ENCODE peak calls at places on chromosomes 7 and 10, in ten cellular contexts. K is fibroblast of mammary gland, F is MM.1S, H is GM10248, U is psoas muscle, I is body of pancreas, R is cardiac muscle cell, C is osteocyte, J is RWPE2, T is Panc1. D is an unnamed sample.

GRCh38 chr10:118957966-118958365 is 71.5 kb upstream of the NANOS1 start:
- DNase-seq in K (no peak), F (no peak), H (no peak), U (no peak), I (no peak), R (no peak), C (peak; percentile 57), J (no peak), T (no peak), D (no peak)

GRCh38 chr10:310976-311639 is 175.9 kb downstream of the ZMYND11 start:
- DNase-seq in K (peak; percentile 65), F (no peak), H (no peak), U (no peak), I (no peak), R (peak; percentile 26), C (peak; percentile 75), J (no peak), T (no peak), D (no peak)

GRCh38 chr7:69130421-69130820 is 467.9 kb upstream of the AUTS2 start:
- DNase-seq in K (no peak), F (no peak), H (no peak), U (no peak), I (no peak), R (no peak), C (no peak), J (no peak), T (no peak), D (no peak)

GRCh38 chr7:130369110-130369711 is 11.1 kb upstream of the CPA1 start:
- DNase-seq in K (peak; percentile 87), F (no peak), H (no peak), U (no peak), I (peak; percentile 34), R (peak; percentile 97), C (no peak), J (no peak), T (no peak), D (no peak)

GRCh38 chr10:125629758-125630376 is 53.1 kb downstream of the TEX36 start:
- DNase-seq in K (peak; percentile 42), F (peak; percentile 27), H (peak; percentile 41), U (no peak), I (no peak), R (peak; percentile 37), C (no peak), J (no peak), T (peak; percentile 24), D (no peak)

GRCh38 chr7:102248456-102249395 is 37.9 kb upstream of the SH2B2 start:
- DNase-seq in K (no peak), F (no peak), H (no peak), U (no peak), I (no peak), R (no peak), C (no peak), J (no peak), T (no peak), D (no peak)

GRCh38 chr7:20021834-20022233 is 195.3 kb downstream of the MACC1 start:
- DNase-seq in K (no peak), F (peak; percentile 72), H (no peak), U (no peak), I (no peak), R (no peak), C (no peak), J (no peak), T (no peak), D (no peak)

GRCh38 chr10:69268761-69269416 is 9.4 kb upstream of the HK1 start:
- DNase-seq in K (peak; percentile 68), F (no peak), H (no peak), U (no peak), I (no peak), R (peak; percentile 39), C (no peak), J (no peak), T (no peak), D (no peak)

GRCh38 chr7:120539321-120539720 is 266.3 kb downstream of the KCND2 start:
- DNase-seq in K (peak; percentile 62), F (no peak), H (no peak), U (no peak), I (no peak), R (no peak), C (no peak), J (no peak), T (no peak), D (no peak)

GRCh38 chr7:76424413-76425111 is at the start of gene ZP3:
- DNase-seq in K (no peak), F (peak; percentile 87), H (no peak), U (no peak), I (no peak), R (no peak), C (no peak), J (no peak), T (no peak), D (no peak)

GRCh38 chr10:47438857-47439474 is 44.9 kb downstream of the ANXA8 start:
- DNase-seq in K (peak; percentile 64), F (no peak), H (no peak), U (no peak), I (peak; percentile 73), R (peak; percentile 83), C (peak; percentile 46), J (peak; percentile 51), T (no peak), D (peak; percentile 55)

GRCh38 chr10:103678104-103678526 is 177.3 kb downstream of the SH3PXD2A start:
- DNase-seq in K (peak; percentile 99), F (peak; percentile 92), H (peak; percentile 93), U (peak; percentile 79), I (peak; percentile 42), R (peak; percentile 99), C (peak; percentile 94), J (no peak), T (no peak), D (peak; percentile 87)

GRCh38 chr7:74178632-74179031 is 4.5 kb downstream of the EIF4H start:
- DNase-seq in K (peak; percentile 63), F (no peak), H (no peak), U (no peak), I (no peak), R (peak; percentile 48), C (no peak), J (no peak), T (no peak), D (no peak)

GRCh38 chr10:80938920-80939319 is 401.2 kb downstream of the SH2D4B start:
- DNase-seq in K (no peak), F (no peak), H (no peak), U (no peak), I (no peak), R (no peak), C (no peak), J (no peak), T (no peak), D (no peak)

GRCh38 chr10:46325021-46325420 is 38.2 kb downstream of the ANTXRL start:
- DNase-seq in K (no peak), F (no peak), H (no peak), U (no peak), I (no peak), R (peak; percentile 10), C (no peak), J (no peak), T (no peak), D (no peak)

GRCh38 chr10:76049581-76050290 is 618.3 kb downstream of the LRMDA start:
- DNase-seq in K (peak; percentile 31), F (no peak), H (no peak), U (no peak), I (no peak), R (no peak), C (no peak), J (no peak), T (no peak), D (no peak)

GRCh38 chr10:50574932-50575331 is 48.8 kb downstream of the SGMS1 start:
- DNase-seq in K (no peak), F (no peak), H (no peak), U (no peak), I (no peak), R (no peak), C (no peak), J (no peak), T (no peak), D (no peak)

GRCh38 chr7:2619120-2619519 is 12.7 kb upstream of the TTYH3 start:
- DNase-seq in K (peak; percentile 74), F (no peak), H (no peak), U (no peak), I (no peak), R (no peak), C (no peak), J (no peak), T (no peak), D (no peak)

GRCh38 chr7:12761691-12762090 is 74.3 kb downstream of the ARL4A start:
- DNase-seq in K (no peak), F (no peak), H (no peak), U (no peak), I (no peak), R (no peak), C (no peak), J (no peak), T (no peak), D (no peak)

DNA sequence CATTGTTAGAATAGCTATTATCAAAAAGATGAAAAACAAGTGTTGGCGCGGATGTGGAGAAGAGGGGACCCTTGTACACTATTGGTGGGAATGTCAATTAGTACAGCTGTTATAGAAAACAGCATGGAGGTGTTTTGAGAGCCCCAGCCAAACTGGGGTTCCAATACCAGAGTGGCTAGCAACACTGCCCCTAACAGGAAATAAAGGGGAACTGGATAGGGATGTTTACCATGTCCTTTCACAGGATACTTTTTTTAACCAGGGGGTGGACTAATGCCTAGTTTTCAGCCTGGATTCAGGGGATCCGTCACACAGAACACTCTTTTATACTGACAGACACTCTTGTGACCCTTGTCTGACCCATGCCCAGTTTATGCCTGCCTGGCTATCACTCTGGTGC is 6.9 kb upstream of the GSTK1 start:
- DNase-seq in K (no peak), F (no peak), H (no peak), U (no peak), I (no peak), R (no peak), C (no peak), J (no peak), T (no peak), D (no peak)
- TF ChIP-seq CTCF in K (peak; percentile 14), F (no peak), H (no peak), U (no peak), I (no peak), R (no peak), C (no peak), J (no peak), T (no peak), D (no peak)

GRCh38 chr7:30894866-30895408 is 16.7 kb upstream of the AQP1 start:
- DNase-seq in K (no peak), F (no peak), H (no peak), U (no peak), I (no peak), R (peak; percentile 25), C (no peak), J (no peak), T (no peak), D (no peak)
- TF ChIP-seq CTCF in K (no peak), F (no peak), H (no peak), U (no peak), I (no peak), R (peak; percentile 24), C (peak; percentile 28), J (no peak), T (no peak), D (no peak)

GRCh38 chr10:37976880-37977203 is 395 bp upstream of the ZNF25 start:
- DNase-seq in K (no peak), F (no peak), H (no peak), U (no peak), I (no peak), R (no peak), C (no peak), J (no peak), T (no peak), D (no peak)
- TF ChIP-seq CTCF in K (no peak), F (no peak), H (no peak), U (no peak), I (peak; percentile 20), R (no peak), C (no peak), J (peak; percentile 69), T (no peak), D (no peak)

GRCh38 chr10:79316671-79317431 is 30.4 kb upstream of the PPIF start:
- DNase-seq in K (no peak), F (peak; percentile 60), H (peak; percentile 62), U (no peak), I (no peak), R (no peak), C (no peak), J (no peak), T (no peak), D (no peak)
- TF ChIP-seq CTCF in K (no peak), F (peak; percentile 22), H (peak; percentile 2), U (no peak), I (no peak), R (peak; percentile 12), C (no peak), J (no peak), T (no peak), D (no peak)

D was measured in transverse colon.